ENCODE peak calls at places on chromosomes 3 and 15, in ten cellular contexts. W, Q, E, L, J, K, C, D, S and M are unnamed samples.
A peak's percentile ranks its signal among the peaks of the same experiment; 100 is the strongest.

GRCh38 chr3:146449076-146449475 is 20.3 kb downstream of the PLSCR2 start:
- DNase-seq in W (no peak), Q (no peak), E (no peak), L (no peak), J (no peak), K (no peak), C (no peak), D (no peak), S (no peak), M (no peak)

GRCh38 chr3:141538568-141538967 is 51.7 kb downstream of the RASA2 start:
- DNase-seq in W (no peak), Q (no peak), E (no peak), L (no peak), J (no peak), K (no peak), C (no peak), D (no peak), S (no peak), M (no peak)

GRCh38 chr3:165185707-165186327 is 10.4 kb downstream of the SLITRK3 start:
- DNase-seq in W (peak; percentile 0), Q (no peak), E (peak; percentile 42), L (peak; percentile 66), J (no peak), K (no peak), C (peak; percentile 65), D (peak; percentile 53), S (peak; percentile 49), M (no peak)

GRCh38 chr3:196643201-196643749 is 3.8 kb downstream of the NRROS start:
- DNase-seq in W (peak; percentile 98), Q (no peak), E (no peak), L (peak; percentile 75), J (peak; percentile 94), K (no peak), C (peak; percentile 59), D (no peak), S (no peak), M (peak; percentile 70)

GRCh38 chr15:62066663-62067447 is at the start of gene C2CD4A:
- DNase-seq in W (no peak), Q (no peak), E (peak; percentile 59), L (peak; percentile 79), J (peak; percentile 89), K (peak; percentile 74), C (peak; percentile 84), D (peak; percentile 87), S (peak; percentile 90), M (peak; percentile 13)

GRCh38 chr3:88412346-88412745 is 262.6 kb downstream of the C3orf38 start:
- DNase-seq in W (no peak), Q (no peak), E (no peak), L (no peak), J (no peak), K (no peak), C (no peak), D (no peak), S (no peak), M (no peak)

GRCh38 chr3:70393881-70394612 is 81.6 kb upstream of the MDFIC2 start:
- DNase-seq in W (no peak), Q (no peak), E (no peak), L (no peak), J (no peak), K (no peak), C (no peak), D (no peak), S (peak; percentile 33), M (no peak)

GRCh38 chr15:68199340-68199739 is 5.8 kb downstream of the CALML4 start:
- DNase-seq in W (no peak), Q (no peak), E (no peak), L (no peak), J (no peak), K (peak; percentile 17), C (no peak), D (no peak), S (no peak), M (no peak)

GRCh38 chr3:167859610-167860009 is 124.1 kb downstream of the SERPINI1 start:
- DNase-seq in W (no peak), Q (no peak), E (no peak), L (no peak), J (no peak), K (no peak), C (no peak), D (no peak), S (no peak), M (no peak)

GRCh38 chr3:157130138-157130880 is 29.6 kb downstream of the CCNL1 start:
- DNase-seq in W (no peak), Q (peak; percentile 54), E (peak; percentile 59), L (peak; percentile 77), J (peak; percentile 78), K (peak; percentile 54), C (peak; percentile 35), D (peak; percentile 82), S (peak; percentile 63), M (no peak)

GRCh38 chr3:172103724-172104123 is 64.3 kb downstream of the FNDC3B start:
- DNase-seq in W (no peak), Q (no peak), E (no peak), L (no peak), J (no peak), K (no peak), C (no peak), D (no peak), S (no peak), M (no peak)

GRCh38 chr3:49024449-49024848 is 2.5 kb downstream of the NDUFAF3 start:
- DNase-seq in W (no peak), Q (no peak), E (no peak), L (no peak), J (no peak), K (peak; percentile 36), C (no peak), D (no peak), S (no peak), M (no peak)

GRCh38 chr3:49021813-49022720 is at the start of gene NDUFAF3:
- DNase-seq in W (peak; percentile 74), Q (peak; percentile 83), E (peak; percentile 90), L (peak; percentile 96), J (peak; percentile 99), K (peak; percentile 93), C (peak; percentile 95), D (peak; percentile 98), S (peak; percentile 95), M (peak; percentile 88)

GRCh38 chr3:49021213-49021812 is 608 bp upstream of the NDUFAF3 start:
- DNase-seq in W (peak; percentile 87), Q (peak; percentile 100), E (peak; percentile 99), L (peak; percentile 99), J (peak; percentile 100), K (peak; percentile 100), C (peak; percentile 100), D (peak; percentile 99), S (peak; percentile 100), M (peak; percentile 88)

GRCh38 chr3:49023775-49024174 is 1.9 kb downstream of the NDUFAF3 start:
- DNase-seq in W (no peak), Q (no peak), E (no peak), L (no peak), J (no peak), K (no peak), C (no peak), D (no peak), S (no peak), M (no peak)

GRCh38 chr3:49022751-49023171 is 840 bp downstream of the NDUFAF3 start:
- DNase-seq in W (no peak), Q (no peak), E (no peak), L (peak; percentile 70), J (no peak), K (peak; percentile 31), C (no peak), D (no peak), S (no peak), M (no peak)
- TF ChIP-seq POLR2A in W (no peak), Q (no peak), E (no peak), L (no peak), J (no peak), K (no peak), C (no peak), D (peak; percentile 48), S (no peak), M (peak; percentile 74)

GRCh38 chr3:183106635-183107034 is 7.3 kb upstream of the MCCC1 start:
- DNase-seq in W (no peak), Q (no peak), E (no peak), L (no peak), J (no peak), K (no peak), C (no peak), D (no peak), S (no peak), M (no peak)

GRCh38 chr3:183114374-183114773 is 15.1 kb upstream of the MCCC1 start:
- DNase-seq in W (no peak), Q (no peak), E (no peak), L (no peak), J (no peak), K (no peak), C (no peak), D (no peak), S (no peak), M (no peak)

GRCh38 chr3:183108002-183108449 is 8.7 kb upstream of the MCCC1 start:
- DNase-seq in W (no peak), Q (no peak), E (no peak), L (no peak), J (no peak), K (no peak), C (no peak), D (no peak), S (no peak), M (no peak)

GRCh38 chr3:183108470-183108869 is 9.2 kb upstream of the MCCC1 start:
- DNase-seq in W (no peak), Q (no peak), E (no peak), L (no peak), J (no peak), K (no peak), C (no peak), D (no peak), S (no peak), M (no peak)
- TF ChIP-seq POLR2A in W (no peak), Q (no peak), E (no peak), L (no peak), J (no peak), K (no peak), C (no peak), D (no peak), S (no peak), M (no peak)

DNA sequence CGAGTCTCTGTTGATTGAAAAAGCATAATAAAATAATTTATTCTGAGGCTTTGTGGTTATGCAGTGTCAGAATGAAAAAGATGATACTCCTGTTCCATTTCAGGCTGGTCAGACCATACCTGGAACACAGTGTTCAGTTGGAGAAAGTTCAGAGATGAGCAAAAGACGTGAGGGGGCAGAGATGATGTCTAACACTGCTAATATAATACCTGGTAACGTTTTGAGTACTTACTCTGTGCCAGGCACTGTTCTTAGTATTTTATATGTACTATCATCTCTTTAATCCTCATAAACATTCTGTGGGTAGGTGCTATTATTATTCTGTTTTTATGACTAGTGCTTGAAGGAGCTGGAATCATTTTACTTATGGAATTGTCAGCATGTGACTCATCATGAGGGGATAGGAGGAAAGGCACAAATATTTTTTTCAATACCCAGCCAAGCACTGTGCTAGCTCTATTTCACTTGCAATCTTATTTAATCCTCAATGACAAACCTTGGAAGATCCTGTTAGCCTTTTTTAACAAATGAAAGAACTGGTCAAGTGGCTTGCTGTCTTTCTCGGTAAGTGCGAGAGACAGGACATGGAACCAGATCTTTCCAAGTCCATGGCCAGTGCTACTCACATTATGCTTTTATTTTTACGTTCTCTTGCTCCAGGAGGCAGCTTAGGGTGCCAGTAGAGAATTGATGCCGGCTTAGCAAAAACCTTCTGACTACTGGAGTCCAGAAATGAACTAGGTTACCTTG is 31.9 kb downstream of the IQGAP1 start:
- DNase-seq in W (peak; percentile 19), Q (no peak), E (peak; percentile 59), L (no peak), J (no peak), K (no peak), C (no peak), D (no peak), S (no peak), M (no peak)
- TF ChIP-seq POLR2A in W (no peak), Q (no peak), E (peak; percentile 11), L (no peak), J (no peak), K (no peak), C (peak; percentile 23), D (no peak), S (no peak), M (no peak)

GRCh38 chr15:40763801-40764765 is at the start of gene GCHFR:
- DNase-seq in W (no peak), Q (peak; percentile 56), E (peak; percentile 78), L (peak; percentile 89), J (peak; percentile 93), K (peak; percentile 88), C (peak; percentile 80), D (peak; percentile 86), S (peak; percentile 81), M (peak; percentile 78)
- TF ChIP-seq POLR2A in W (peak; percentile 79), Q (no peak), E (peak; percentile 53), L (peak; percentile 27), J (no peak), K (peak; percentile 38), C (peak; percentile 74), D (no peak), S (no peak), M (peak; percentile 22)